ENCODE peak calls at places on chromosome 14, in seven cellular contexts. One of them, this sample, is unnamed.

GRCh38 chr14:76640923-76641395 is 120.3 kb upstream of the VASH1 start:
- DNase-seq in AG09309: no peak
- DNase-seq in CD4-positive, alpha-beta T cell: no peak
- DNase-seq in left ventricle myocardium inferior: no peak
- DNase-seq in kidney: no peak
- DNase-seq in neural crest cell: no peak
- DNase-seq in cardiac muscle cell: no peak
- DNase-seq in this sample: no peak

GRCh38 chr14:78519863-78520262 is 349.7 kb downstream of the NRXN3 start:
- DNase-seq in AG09309: no peak
- DNase-seq in CD4-positive, alpha-beta T cell: no peak
- DNase-seq in left ventricle myocardium inferior: no peak
- DNase-seq in kidney: no peak
- DNase-seq in neural crest cell: peak
- DNase-seq in cardiac muscle cell: peak
- DNase-seq in this sample: no peak

GRCh38 chr14:76306131-76306530 is 69.8 kb upstream of the ESRRB start:
- DNase-seq in AG09309: no peak
- DNase-seq in CD4-positive, alpha-beta T cell: no peak
- DNase-seq in left ventricle myocardium inferior: no peak
- DNase-seq in kidney: no peak
- DNase-seq in neural crest cell: no peak
- DNase-seq in cardiac muscle cell: no peak
- DNase-seq in this sample: no peak

GRCh38 chr14:69880051-69880487 is 853 bp downstream of the SMOC1 start:
- DNase-seq in AG09309: no peak
- DNase-seq in CD4-positive, alpha-beta T cell: no peak
- DNase-seq in left ventricle myocardium inferior: no peak
- DNase-seq in kidney: no peak
- DNase-seq in neural crest cell: no peak
- DNase-seq in cardiac muscle cell: peak
- DNase-seq in this sample: no peak

GRCh38 chr14:79417961-79418360 is 793.3 kb downstream of the DIO2 start:
- DNase-seq in AG09309: no peak
- DNase-seq in CD4-positive, alpha-beta T cell: no peak
- DNase-seq in left ventricle myocardium inferior: no peak
- DNase-seq in kidney: no peak
- DNase-seq in neural crest cell: no peak
- DNase-seq in cardiac muscle cell: no peak
- DNase-seq in this sample: no peak

GRCh38 chr14:89866458-89866857 is 88.1 kb downstream of the EFCAB11 start:
- DNase-seq in AG09309: no peak
- DNase-seq in CD4-positive, alpha-beta T cell: no peak
- DNase-seq in left ventricle myocardium inferior: no peak
- DNase-seq in kidney: no peak
- DNase-seq in neural crest cell: no peak
- DNase-seq in cardiac muscle cell: no peak
- DNase-seq in this sample: no peak

GRCh38 chr14:59126714-59127436 is 61.6 kb upstream of the DAAM1 start:
- DNase-seq in AG09309: no peak
- DNase-seq in CD4-positive, alpha-beta T cell: no peak
- DNase-seq in left ventricle myocardium inferior: no peak
- DNase-seq in kidney: no peak
- DNase-seq in neural crest cell: peak
- DNase-seq in cardiac muscle cell: peak
- DNase-seq in this sample: no peak

GRCh38 chr14:44531648-44532047 is 24.6 kb upstream of the FSCB start:
- DNase-seq in AG09309: no peak
- DNase-seq in CD4-positive, alpha-beta T cell: no peak
- DNase-seq in left ventricle myocardium inferior: no peak
- DNase-seq in kidney: no peak
- DNase-seq in neural crest cell: no peak
- DNase-seq in cardiac muscle cell: no peak
- DNase-seq in this sample: no peak

GRCh38 chr14:78327426-78328210 is 157.4 kb downstream of the NRXN3 start:
- DNase-seq in AG09309: no peak
- DNase-seq in CD4-positive, alpha-beta T cell: no peak
- DNase-seq in left ventricle myocardium inferior: no peak
- DNase-seq in kidney: no peak
- DNase-seq in neural crest cell: no peak
- DNase-seq in cardiac muscle cell: no peak
- DNase-seq in this sample: no peak

GRCh38 chr14:35844494-35844893 is 18.4 kb downstream of the BRMS1L start:
- DNase-seq in AG09309: no peak
- DNase-seq in CD4-positive, alpha-beta T cell: no peak
- DNase-seq in left ventricle myocardium inferior: no peak
- DNase-seq in kidney: no peak
- DNase-seq in neural crest cell: no peak
- DNase-seq in cardiac muscle cell: no peak
- DNase-seq in this sample: no peak

GRCh38 chr14:60655114-60655897 is 6.0 kb upstream of the SIX1 start:
- DNase-seq in AG09309: no peak
- DNase-seq in CD4-positive, alpha-beta T cell: no peak
- DNase-seq in left ventricle myocardium inferior: no peak
- DNase-seq in kidney: peak
- DNase-seq in neural crest cell: no peak
- DNase-seq in cardiac muscle cell: no peak
- DNase-seq in this sample: no peak

GRCh38 chr14:30601579-30601916 is 20.6 kb upstream of the SCFD1 start:
- DNase-seq in AG09309: no peak
- DNase-seq in CD4-positive, alpha-beta T cell: no peak
- DNase-seq in left ventricle myocardium inferior: no peak
- DNase-seq in kidney: no peak
- DNase-seq in neural crest cell: no peak
- DNase-seq in cardiac muscle cell: no peak
- DNase-seq in this sample: no peak

GRCh38 chr14:63295991-63296630 is 22.6 kb downstream of the GPHB5 start:
- DNase-seq in AG09309: no peak
- DNase-seq in CD4-positive, alpha-beta T cell: no peak
- DNase-seq in left ventricle myocardium inferior: no peak
- DNase-seq in kidney: no peak
- DNase-seq in neural crest cell: no peak
- DNase-seq in cardiac muscle cell: no peak
- DNase-seq in this sample: no peak

GRCh38 chr14:75158843-75159614 is 17.4 kb downstream of the TMED10 start:
- DNase-seq in AG09309: no peak
- DNase-seq in CD4-positive, alpha-beta T cell: no peak
- DNase-seq in left ventricle myocardium inferior: no peak
- DNase-seq in kidney: no peak
- DNase-seq in neural crest cell: no peak
- DNase-seq in cardiac muscle cell: no peak
- DNase-seq in this sample: no peak

GRCh38 chr14:24395609-24396580 is 2.9 kb upstream of the NYNRIN start:
- DNase-seq in AG09309: no peak
- DNase-seq in CD4-positive, alpha-beta T cell: no peak
- DNase-seq in left ventricle myocardium inferior: no peak
- DNase-seq in kidney: no peak
- DNase-seq in neural crest cell: no peak
- DNase-seq in cardiac muscle cell: no peak
- DNase-seq in this sample: no peak

GRCh38 chr14:24394275-24394674 is 4.5 kb upstream of the NYNRIN start:
- DNase-seq in AG09309: no peak
- DNase-seq in CD4-positive, alpha-beta T cell: no peak
- DNase-seq in left ventricle myocardium inferior: no peak
- DNase-seq in kidney: no peak
- DNase-seq in neural crest cell: no peak
- DNase-seq in cardiac muscle cell: no peak
- DNase-seq in this sample: no peak

GRCh38 chr14:24389266-24389855 is 9.4 kb upstream of the NYNRIN start:
- DNase-seq in AG09309: no peak
- DNase-seq in CD4-positive, alpha-beta T cell: no peak
- DNase-seq in left ventricle myocardium inferior: no peak
- DNase-seq in kidney: no peak
- DNase-seq in neural crest cell: no peak
- DNase-seq in cardiac muscle cell: no peak
- DNase-seq in this sample: no peak

GRCh38 chr14:24390696-24391468 is 7.9 kb upstream of the NYNRIN start:
- DNase-seq in AG09309: no peak
- DNase-seq in CD4-positive, alpha-beta T cell: no peak
- DNase-seq in left ventricle myocardium inferior: no peak
- DNase-seq in kidney: no peak
- DNase-seq in neural crest cell: no peak
- DNase-seq in cardiac muscle cell: no peak
- DNase-seq in this sample: no peak

DNA sequence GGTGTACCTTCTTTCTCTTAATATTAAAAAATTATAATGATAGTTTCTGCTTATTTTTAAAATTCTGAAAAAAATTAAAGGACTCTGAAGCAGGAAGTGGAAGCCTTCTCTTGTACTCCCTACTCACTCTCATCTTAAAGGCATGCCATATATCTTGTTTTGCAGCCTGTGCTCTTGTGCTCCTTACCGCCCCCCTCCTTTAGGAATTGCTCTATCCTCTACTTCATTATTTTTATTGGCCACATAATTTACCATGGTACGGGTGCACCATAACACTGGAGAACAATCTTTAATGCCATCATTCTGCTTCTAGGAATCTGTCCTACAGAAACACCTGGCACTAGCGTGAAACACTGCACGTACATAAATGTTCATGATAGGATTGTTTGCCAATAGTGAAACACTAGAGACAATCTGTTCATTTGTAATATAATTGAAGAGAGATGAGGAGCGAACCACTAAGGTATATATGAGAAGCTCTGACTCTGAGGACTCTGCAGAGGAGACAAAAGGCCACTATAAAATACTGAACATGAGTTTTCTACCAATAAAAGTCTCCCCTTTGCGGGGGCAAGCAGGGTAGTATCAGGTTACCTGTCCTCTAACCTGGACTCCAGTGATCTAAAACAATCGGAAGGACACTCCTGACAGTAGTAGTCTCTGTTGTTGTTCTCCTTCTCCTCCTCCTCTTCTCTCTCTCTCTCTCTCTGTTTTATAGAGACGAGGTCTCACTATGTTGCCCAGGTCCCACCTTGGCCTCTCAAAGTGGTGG is 6.3 kb upstream of the NYNRIN start:
- DNase-seq in AG09309: no peak
- DNase-seq in CD4-positive, alpha-beta T cell: no peak
- DNase-seq in left ventricle myocardium inferior: no peak
- DNase-seq in kidney: no peak
- DNase-seq in neural crest cell: no peak
- DNase-seq in cardiac muscle cell: no peak
- DNase-seq in this sample: no peak
- TF ChIP-seq CTCF in AG09309: no peak
- TF ChIP-seq CTCF in CD4-positive, alpha-beta T cell: no peak
- TF ChIP-seq CTCF in left ventricle myocardium inferior: no peak
- TF ChIP-seq CTCF in kidney: no peak
- TF ChIP-seq CTCF in neural crest cell: no peak
- TF ChIP-seq CTCF in cardiac muscle cell: peak
- TF ChIP-seq CTCF in this sample: peak

GRCh38 chr14:93025055-93025454 is 90.7 kb downstream of the ITPK1 start:
- DNase-seq in AG09309: no peak
- DNase-seq in CD4-positive, alpha-beta T cell: no peak
- DNase-seq in left ventricle myocardium inferior: no peak
- DNase-seq in kidney: no peak
- DNase-seq in neural crest cell: no peak
- DNase-seq in cardiac muscle cell: no peak
- DNase-seq in this sample: no peak
- TF ChIP-seq CTCF in AG09309: no peak
- TF ChIP-seq CTCF in CD4-positive, alpha-beta T cell: no peak
- TF ChIP-seq CTCF in left ventricle myocardium inferior: no peak
- TF ChIP-seq CTCF in kidney: no peak
- TF ChIP-seq CTCF in neural crest cell: no peak
- TF ChIP-seq CTCF in cardiac muscle cell: no peak
- TF ChIP-seq CTCF in this sample: no peak

DNA sequence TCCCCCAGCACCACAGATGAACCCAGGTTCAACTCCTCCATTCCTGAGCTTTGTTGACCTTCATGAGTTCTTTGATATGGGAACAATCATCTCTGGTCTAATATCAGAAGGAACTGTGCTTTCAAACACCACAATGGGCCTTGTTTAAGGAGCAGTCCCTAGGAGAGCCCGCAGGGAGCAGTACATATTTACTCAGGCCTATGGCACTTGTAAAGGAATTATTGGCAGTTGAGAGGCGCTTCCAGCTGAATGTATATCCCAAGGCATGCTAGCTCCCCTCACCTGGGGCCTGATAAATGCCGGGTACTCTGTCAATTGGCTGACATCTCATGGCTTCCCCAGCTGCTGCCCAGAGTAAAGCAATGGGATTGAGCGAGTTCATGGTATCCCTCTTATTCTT is 76.2 kb downstream of the ZFP36L1 start:
- DNase-seq in AG09309: no peak
- DNase-seq in CD4-positive, alpha-beta T cell: no peak
- DNase-seq in left ventricle myocardium inferior: no peak
- DNase-seq in kidney: no peak
- DNase-seq in neural crest cell: no peak
- DNase-seq in cardiac muscle cell: no peak
- DNase-seq in this sample: no peak
- TF ChIP-seq CTCF in AG09309: no peak
- TF ChIP-seq CTCF in CD4-positive, alpha-beta T cell: no peak
- TF ChIP-seq CTCF in left ventricle myocardium inferior: no peak
- TF ChIP-seq CTCF in kidney: no peak
- TF ChIP-seq CTCF in neural crest cell: peak
- TF ChIP-seq CTCF in cardiac muscle cell: no peak
- TF ChIP-seq CTCF in this sample: no peak

GRCh38 chr14:101064718-101065117 is 161.2 kb upstream of the RTL1 start:
- DNase-seq in AG09309: no peak
- DNase-seq in CD4-positive, alpha-beta T cell: no peak
- DNase-seq in left ventricle myocardium inferior: no peak
- DNase-seq in kidney: peak
- DNase-seq in neural crest cell: no peak
- DNase-seq in cardiac muscle cell: no peak
- DNase-seq in this sample: peak
- TF ChIP-seq CTCF in AG09309: no peak
- TF ChIP-seq CTCF in CD4-positive, alpha-beta T cell: no peak
- TF ChIP-seq CTCF in left ventricle myocardium inferior: no peak
- TF ChIP-seq CTCF in kidney: no peak
- TF ChIP-seq CTCF in neural crest cell: no peak
- TF ChIP-seq CTCF in cardiac muscle cell: no peak
- TF ChIP-seq CTCF in this sample: no peak

DNA sequence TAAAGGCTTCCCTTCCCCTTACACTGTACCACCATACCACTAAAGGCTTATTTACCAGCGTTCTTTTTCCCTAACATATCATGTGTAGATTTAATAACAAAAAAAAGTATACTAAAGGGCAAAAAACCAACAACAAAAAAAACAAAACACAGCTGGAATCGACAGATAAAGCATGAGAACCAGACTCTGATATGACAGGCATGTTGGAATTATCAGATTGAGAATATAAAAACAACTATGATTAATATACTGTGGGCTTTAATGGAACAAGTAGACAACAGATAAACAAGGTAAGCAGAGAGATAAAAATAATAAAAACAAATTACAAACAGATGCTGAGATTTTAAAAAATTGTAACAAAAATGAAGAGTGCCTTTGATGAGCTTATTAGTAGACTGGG is 754.1 kb upstream of the MDGA2 start:
- DNase-seq in AG09309: no peak
- DNase-seq in CD4-positive, alpha-beta T cell: no peak
- DNase-seq in left ventricle myocardium inferior: no peak
- DNase-seq in kidney: no peak
- DNase-seq in neural crest cell: no peak
- DNase-seq in cardiac muscle cell: no peak
- DNase-seq in this sample: no peak
- TF ChIP-seq CTCF in AG09309: no peak
- TF ChIP-seq CTCF in CD4-positive, alpha-beta T cell: no peak
- TF ChIP-seq CTCF in left ventricle myocardium inferior: no peak
- TF ChIP-seq CTCF in kidney: no peak
- TF ChIP-seq CTCF in neural crest cell: no peak
- TF ChIP-seq CTCF in cardiac muscle cell: no peak
- TF ChIP-seq CTCF in this sample: no peak

GRCh38 chr14:68514611-68515194 is 278.2 kb downstream of the ZFP36L1 start:
- DNase-seq in AG09309: no peak
- DNase-seq in CD4-positive, alpha-beta T cell: no peak
- DNase-seq in left ventricle myocardium inferior: no peak
- DNase-seq in kidney: no peak
- DNase-seq in neural crest cell: no peak
- DNase-seq in cardiac muscle cell: no peak
- DNase-seq in this sample: no peak
- TF ChIP-seq CTCF in AG09309: no peak
- TF ChIP-seq CTCF in CD4-positive, alpha-beta T cell: no peak
- TF ChIP-seq CTCF in left ventricle myocardium inferior: no peak
- TF ChIP-seq CTCF in kidney: no peak
- TF ChIP-seq CTCF in neural crest cell: no peak
- TF ChIP-seq CTCF in cardiac muscle cell: no peak
- TF ChIP-seq CTCF in this sample: no peak

GRCh38 chr14:68216072-68216471 is 396.5 kb downstream of the RAD51B start:
- DNase-seq in AG09309: no peak
- DNase-seq in CD4-positive, alpha-beta T cell: no peak
- DNase-seq in left ventricle myocardium inferior: no peak
- DNase-seq in kidney: no peak
- DNase-seq in neural crest cell: no peak
- DNase-seq in cardiac muscle cell: no peak
- DNase-seq in this sample: no peak
- TF ChIP-seq CTCF in AG09309: no peak
- TF ChIP-seq CTCF in CD4-positive, alpha-beta T cell: no peak
- TF ChIP-seq CTCF in left ventricle myocardium inferior: no peak
- TF ChIP-seq CTCF in kidney: no peak
- TF ChIP-seq CTCF in neural crest cell: no peak
- TF ChIP-seq CTCF in cardiac muscle cell: no peak
- TF ChIP-seq CTCF in this sample: no peak